ENCODE peak calls at places on chromosomes 11 and 22, in seven cellular contexts. One of them, this sample, is unnamed.

GRCh38 chr11:122628691-122629555 is 26.6 kb upstream of the UBASH3B start:
- DNase-seq in spleen: peak
- DNase-seq in heart left ventricle: peak
- DNase-seq in body of pancreas: peak
- DNase-seq in Peyer's patch: peak
- DNase-seq in IMR-90: peak
- DNase-seq in esophagus squamous epithelium: no peak
- DNase-seq in this sample: peak

GRCh38 chr11:118215262-118215661 is 9.5 kb downstream of the JAML start:
- DNase-seq in spleen: no peak
- DNase-seq in heart left ventricle: no peak
- DNase-seq in body of pancreas: no peak
- DNase-seq in Peyer's patch: peak
- DNase-seq in IMR-90: no peak
- DNase-seq in esophagus squamous epithelium: no peak
- DNase-seq in this sample: no peak

GRCh38 chr11:2581931-2582435 is 117.8 kb downstream of the KCNQ1OT1 start:
- DNase-seq in spleen: peak
- DNase-seq in heart left ventricle: peak
- DNase-seq in body of pancreas: peak
- DNase-seq in Peyer's patch: peak
- DNase-seq in IMR-90: no peak
- DNase-seq in esophagus squamous epithelium: no peak
- DNase-seq in this sample: no peak

GRCh38 chr22:32328306-32329201 is 29.1 kb upstream of the RFPL3 start:
- DNase-seq in spleen: no peak
- DNase-seq in heart left ventricle: no peak
- DNase-seq in body of pancreas: no peak
- DNase-seq in Peyer's patch: no peak
- DNase-seq in IMR-90: no peak
- DNase-seq in esophagus squamous epithelium: no peak
- DNase-seq in this sample: no peak

GRCh38 chr11:72238040-72238450 is 5.9 kb downstream of the PHOX2A start:
- DNase-seq in spleen: peak
- DNase-seq in heart left ventricle: peak
- DNase-seq in body of pancreas: peak
- DNase-seq in Peyer's patch: no peak
- DNase-seq in IMR-90: peak
- DNase-seq in esophagus squamous epithelium: no peak
- DNase-seq in this sample: no peak

GRCh38 chr11:6615046-6615445 is 3.0 kb upstream of the TAF10 start:
- DNase-seq in spleen: no peak
- DNase-seq in heart left ventricle: no peak
- DNase-seq in body of pancreas: no peak
- DNase-seq in Peyer's patch: no peak
- DNase-seq in IMR-90: no peak
- DNase-seq in esophagus squamous epithelium: no peak
- DNase-seq in this sample: no peak

GRCh38 chr22:29626497-29627195 is 23.2 kb downstream of the NF2 start:
- DNase-seq in spleen: no peak
- DNase-seq in heart left ventricle: no peak
- DNase-seq in body of pancreas: no peak
- DNase-seq in Peyer's patch: no peak
- DNase-seq in IMR-90: peak
- DNase-seq in esophagus squamous epithelium: no peak
- DNase-seq in this sample: no peak

GRCh38 chr22:32205974-32206773 is 1.3 kb upstream of the RFPL2 start:
- DNase-seq in spleen: no peak
- DNase-seq in heart left ventricle: no peak
- DNase-seq in body of pancreas: no peak
- DNase-seq in Peyer's patch: no peak
- DNase-seq in IMR-90: no peak
- DNase-seq in esophagus squamous epithelium: no peak
- DNase-seq in this sample: no peak

GRCh38 chr11:129023968-129024676 is 81.5 kb upstream of the TP53AIP1 start:
- DNase-seq in spleen: no peak
- DNase-seq in heart left ventricle: no peak
- DNase-seq in body of pancreas: peak
- DNase-seq in Peyer's patch: no peak
- DNase-seq in IMR-90: peak
- DNase-seq in esophagus squamous epithelium: no peak
- DNase-seq in this sample: no peak

GRCh38 chr11:2564008-2564530 is 119.3 kb downstream of the KCNQ1 start:
- DNase-seq in spleen: no peak
- DNase-seq in heart left ventricle: no peak
- DNase-seq in body of pancreas: peak
- DNase-seq in Peyer's patch: no peak
- DNase-seq in IMR-90: no peak
- DNase-seq in esophagus squamous epithelium: no peak
- DNase-seq in this sample: no peak

GRCh38 chr11:23112987-23113886 is 253.0 kb upstream of the CCDC179 start:
- DNase-seq in spleen: no peak
- DNase-seq in heart left ventricle: no peak
- DNase-seq in body of pancreas: peak
- DNase-seq in Peyer's patch: no peak
- DNase-seq in IMR-90: peak
- DNase-seq in esophagus squamous epithelium: no peak
- DNase-seq in this sample: no peak

GRCh38 chr11:131178020-131178419 is 192.4 kb upstream of the NTM start:
- DNase-seq in spleen: no peak
- DNase-seq in heart left ventricle: peak
- DNase-seq in body of pancreas: no peak
- DNase-seq in Peyer's patch: no peak
- DNase-seq in IMR-90: no peak
- DNase-seq in esophagus squamous epithelium: no peak
- DNase-seq in this sample: no peak

GRCh38 chr11:131579932-131580387 is 209.5 kb downstream of the NTM start:
- DNase-seq in spleen: no peak
- DNase-seq in heart left ventricle: no peak
- DNase-seq in body of pancreas: peak
- DNase-seq in Peyer's patch: no peak
- DNase-seq in IMR-90: peak
- DNase-seq in esophagus squamous epithelium: no peak
- DNase-seq in this sample: no peak

GRCh38 chr11:67412495-67413179 is 2.8 kb upstream of the CARNS1 start:
- DNase-seq in spleen: peak
- DNase-seq in heart left ventricle: no peak
- DNase-seq in body of pancreas: no peak
- DNase-seq in Peyer's patch: no peak
- DNase-seq in IMR-90: no peak
- DNase-seq in esophagus squamous epithelium: no peak
- DNase-seq in this sample: no peak

GRCh38 chr22:37281646-37282384 is 493 bp upstream of the CYTH4 start:
- DNase-seq in spleen: no peak
- DNase-seq in heart left ventricle: no peak
- DNase-seq in body of pancreas: no peak
- DNase-seq in Peyer's patch: no peak
- DNase-seq in IMR-90: no peak
- DNase-seq in esophagus squamous epithelium: no peak
- DNase-seq in this sample: no peak

GRCh38 chr11:68908273-68908672 is 4.6 kb downstream of the IGHMBP2 start:
- DNase-seq in spleen: no peak
- DNase-seq in heart left ventricle: no peak
- DNase-seq in body of pancreas: no peak
- DNase-seq in Peyer's patch: no peak
- DNase-seq in IMR-90: no peak
- DNase-seq in esophagus squamous epithelium: no peak
- DNase-seq in this sample: no peak

GRCh38 chr11:61293869-61294716 is 1.0 kb downstream of the VWCE start:
- DNase-seq in spleen: peak
- DNase-seq in heart left ventricle: peak
- DNase-seq in body of pancreas: peak
- DNase-seq in Peyer's patch: no peak
- DNase-seq in IMR-90: peak
- DNase-seq in esophagus squamous epithelium: no peak
- DNase-seq in this sample: peak

GRCh38 chr11:58958500-58958899 is 19.2 kb downstream of the GLYATL1 start:
- DNase-seq in spleen: peak
- DNase-seq in heart left ventricle: peak
- DNase-seq in body of pancreas: peak
- DNase-seq in Peyer's patch: peak
- DNase-seq in IMR-90: no peak
- DNase-seq in esophagus squamous epithelium: no peak
- DNase-seq in this sample: no peak

GRCh38 chr22:29049655-29050263 is 11.9 kb downstream of the C22orf31 start:
- DNase-seq in spleen: no peak
- DNase-seq in heart left ventricle: no peak
- DNase-seq in body of pancreas: no peak
- DNase-seq in Peyer's patch: no peak
- DNase-seq in IMR-90: no peak
- DNase-seq in esophagus squamous epithelium: no peak
- DNase-seq in this sample: no peak

GRCh38 chr11:2312232-2313042 is 10.6 kb downstream of the TSPAN32 start:
- DNase-seq in spleen: peak
- DNase-seq in heart left ventricle: no peak
- DNase-seq in body of pancreas: no peak
- DNase-seq in Peyer's patch: no peak
- DNase-seq in IMR-90: peak
- DNase-seq in esophagus squamous epithelium: no peak
- DNase-seq in this sample: peak

GRCh38 chr22:43330178-43331063 is 12.8 kb downstream of the SCUBE1 start:
- DNase-seq in spleen: no peak
- DNase-seq in heart left ventricle: no peak
- DNase-seq in body of pancreas: no peak
- DNase-seq in Peyer's patch: no peak
- DNase-seq in IMR-90: no peak
- DNase-seq in esophagus squamous epithelium: no peak
- DNase-seq in this sample: no peak

GRCh38 chr22:19397729-19398094 is 33.8 kb downstream of the HIRA start:
- DNase-seq in spleen: no peak
- DNase-seq in heart left ventricle: no peak
- DNase-seq in body of pancreas: no peak
- DNase-seq in Peyer's patch: no peak
- DNase-seq in IMR-90: no peak
- DNase-seq in esophagus squamous epithelium: no peak
- DNase-seq in this sample: no peak

GRCh38 chr11:120225372-120225909 is 14.5 kb upstream of the POU2F3 start:
- DNase-seq in spleen: peak
- DNase-seq in heart left ventricle: no peak
- DNase-seq in body of pancreas: no peak
- DNase-seq in Peyer's patch: no peak
- DNase-seq in IMR-90: no peak
- DNase-seq in esophagus squamous epithelium: no peak
- DNase-seq in this sample: no peak

DNA sequence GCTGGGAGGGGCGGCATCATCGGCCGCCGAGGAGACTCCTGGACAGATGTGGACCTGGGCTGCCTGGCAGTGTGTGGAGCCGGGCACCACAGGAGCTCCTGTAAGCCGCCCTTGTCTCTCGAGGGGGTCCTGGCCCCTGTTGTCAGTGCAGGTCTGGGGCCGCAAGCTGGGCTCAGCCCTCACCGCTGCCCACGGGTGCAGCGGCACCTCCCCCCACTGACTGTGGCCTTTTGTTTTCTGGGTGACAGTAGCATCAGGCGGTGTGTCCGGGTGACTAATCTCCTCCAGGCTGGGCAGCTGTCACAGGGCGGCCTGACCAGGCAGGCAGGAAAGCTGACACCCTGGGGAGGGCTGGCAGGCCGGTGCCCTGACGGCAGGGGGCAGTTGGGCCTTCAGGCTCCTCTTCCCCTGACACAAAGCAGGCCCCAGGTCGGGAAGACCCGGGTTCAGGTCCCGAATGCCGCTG is 16.2 kb downstream of the DGKZ start:
- DNase-seq in spleen: peak
- DNase-seq in heart left ventricle: peak
- DNase-seq in body of pancreas: peak
- DNase-seq in Peyer's patch: no peak
- DNase-seq in IMR-90: peak
- DNase-seq in esophagus squamous epithelium: no peak
- DNase-seq in this sample: no peak
- TF ChIP-seq POLR2A in spleen: no peak
- TF ChIP-seq POLR2A in heart left ventricle: no peak
- TF ChIP-seq POLR2A in body of pancreas: no peak
- TF ChIP-seq POLR2A in Peyer's patch: no peak
- TF ChIP-seq POLR2A in IMR-90: no peak
- TF ChIP-seq POLR2A in esophagus squamous epithelium: no peak
- TF ChIP-seq POLR2A in this sample: no peak

GRCh38 chr11:37721485-37721884 is 1123.4 kb upstream of the RAG2 start:
- DNase-seq in spleen: no peak
- DNase-seq in heart left ventricle: no peak
- DNase-seq in body of pancreas: no peak
- DNase-seq in Peyer's patch: no peak
- DNase-seq in IMR-90: no peak
- DNase-seq in esophagus squamous epithelium: no peak
- DNase-seq in this sample: no peak
- H3K27ac ChIP-seq in spleen: no peak
- H3K27ac ChIP-seq in heart left ventricle: no peak
- H3K27ac ChIP-seq in body of pancreas: no peak
- H3K27ac ChIP-seq in Peyer's patch: no peak
- H3K27ac ChIP-seq in IMR-90: no peak
- H3K27ac ChIP-seq in esophagus squamous epithelium: no peak
- H3K27ac ChIP-seq in this sample: no peak

DNA sequence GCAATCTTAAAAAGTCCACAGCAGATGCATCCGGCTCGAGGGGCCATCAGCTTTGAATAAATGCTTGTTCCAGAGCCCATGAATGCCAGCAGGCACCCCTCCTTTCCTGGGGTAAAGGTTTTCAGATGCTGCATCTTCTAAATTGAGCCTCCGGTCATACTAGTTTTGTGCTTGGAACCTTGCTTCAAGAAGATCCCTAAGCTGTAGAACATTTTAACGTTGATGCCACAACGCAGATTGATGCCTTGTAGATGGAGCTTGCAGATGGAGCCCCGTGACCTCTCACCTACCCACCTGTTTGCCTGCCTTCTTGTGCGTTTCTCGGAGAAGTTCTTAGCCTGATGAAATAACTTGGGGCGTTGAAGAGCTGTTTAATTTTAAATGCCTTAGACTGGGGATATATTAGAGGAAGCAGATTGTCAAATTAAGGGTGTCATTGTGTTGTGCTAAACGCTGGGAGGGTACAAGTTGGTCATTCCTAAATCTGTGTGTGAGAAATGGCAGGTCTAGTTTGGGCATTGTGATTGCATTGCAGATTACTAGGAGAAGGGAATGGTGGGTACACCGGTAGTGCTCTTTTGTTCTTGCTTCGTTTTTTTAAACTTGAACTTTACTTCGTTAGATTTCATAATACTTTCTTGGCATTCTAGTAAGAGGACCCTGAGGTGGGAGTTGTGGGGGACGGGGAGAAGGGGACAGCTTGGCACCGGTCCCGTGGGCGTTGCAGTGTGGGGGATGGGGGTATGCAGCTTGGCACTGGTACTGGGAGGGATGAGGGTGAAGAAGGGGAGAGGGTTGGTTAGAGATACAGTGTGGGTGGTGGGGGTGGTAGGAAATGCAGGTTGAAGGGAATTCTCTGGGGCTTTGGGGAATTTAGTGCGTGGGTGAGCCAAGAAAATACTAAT is 1.9 kb downstream of the NEAT1 start:
- DNase-seq in spleen: peak
- DNase-seq in heart left ventricle: no peak
- DNase-seq in body of pancreas: peak
- DNase-seq in Peyer's patch: no peak
- DNase-seq in IMR-90: peak
- DNase-seq in esophagus squamous epithelium: no peak
- DNase-seq in this sample: peak
- TF ChIP-seq POLR2A in spleen: no peak
- TF ChIP-seq POLR2A in heart left ventricle: no peak
- TF ChIP-seq POLR2A in body of pancreas: no peak
- TF ChIP-seq POLR2A in Peyer's patch: no peak
- TF ChIP-seq POLR2A in IMR-90: peak
- TF ChIP-seq POLR2A in esophagus squamous epithelium: no peak
- TF ChIP-seq POLR2A in this sample: peak

GRCh38 chr11:95148421-95148820 is 58.8 kb downstream of the ENDOD1 start:
- DNase-seq in spleen: no peak
- DNase-seq in heart left ventricle: no peak
- DNase-seq in body of pancreas: no peak
- DNase-seq in Peyer's patch: no peak
- DNase-seq in IMR-90: no peak
- DNase-seq in esophagus squamous epithelium: no peak
- DNase-seq in this sample: no peak
- H3K27ac ChIP-seq in spleen: peak
- H3K27ac ChIP-seq in heart left ventricle: no peak
- H3K27ac ChIP-seq in body of pancreas: no peak
- H3K27ac ChIP-seq in Peyer's patch: no peak
- H3K27ac ChIP-seq in IMR-90: no peak
- H3K27ac ChIP-seq in esophagus squamous epithelium: no peak
- H3K27ac ChIP-seq in this sample: peak

This sample was measured in uterus.